ENCODE peak calls at places on chromosomes 5 and 9, in six cellular contexts. H is T-helper 2 cell, E is activated T-cell treated with anti-CD3 and anti-CD28 coated beads for 1 hour, U is endothelial cell of umbilical vein, B is HEK293T, R is NCI-H526. J is an unnamed sample.

GRCh38 chr5:160330212-160330611 is 17.8 kb upstream of the CCNJL start:
- DNase-seq in H (no peak), E (no peak), U (no peak), B (no peak), R (no peak), J (no peak)

GRCh38 chr9:74861773-74862172 is 25.9 kb downstream of the TRPM6 start:
- DNase-seq in H (no peak), E (no peak), U (peak), B (no peak), R (no peak), J (no peak)

GRCh38 chr5:57316798-57317327 is 143.0 kb downstream of the GPBP1 start:
- DNase-seq in H (no peak), E (no peak), U (peak), B (no peak), R (no peak), J (no peak)

GRCh38 chr5:119393746-119394145 is 37.9 kb downstream of the TNFAIP8 start:
- DNase-seq in H (no peak), E (no peak), U (peak), B (no peak), R (no peak), J (no peak)

GRCh38 chr5:179820483-179821297 is at the start of gene SQSTM1:
- DNase-seq in H (peak), E (peak), U (peak), B (peak), R (peak), J (peak)

GRCh38 chr9:97632992-97633858 is at the start of the genes NCBP1 and TSTD2:
- DNase-seq in H (peak), E (peak), U (peak), B (peak), R (peak), J (peak)

GRCh38 chr9:89542461-89543021 is 44.6 kb upstream of the SEMA4D start:
- DNase-seq in H (no peak), E (no peak), U (no peak), B (no peak), R (no peak), J (no peak)

GRCh38 chr9:127742435-127743088 is 7.5 kb upstream of the TOR2A start:
- DNase-seq in H (no peak), E (no peak), U (no peak), B (peak), R (peak), J (no peak)

GRCh38 chr5:142399899-142400298 is 75.1 kb upstream of the SPRY4 start:
- DNase-seq in H (no peak), E (no peak), U (peak), B (no peak), R (no peak), J (no peak)

GRCh38 chr5:138489705-138490104 is 24.4 kb downstream of the EGR1 start:
- DNase-seq in H (no peak), E (no peak), U (peak), B (no peak), R (peak), J (no peak)

GRCh38 chr9:4665357-4665756 is 923 bp downstream of the SPATA6L start:
- DNase-seq in H (no peak), E (no peak), U (peak), B (no peak), R (no peak), J (no peak)

GRCh38 chr9:38621434-38622082 is 1.2 kb upstream of the ANKRD18A start:
- DNase-seq in H (peak), E (peak), U (no peak), B (no peak), R (peak), J (peak)

GRCh38 chr9:109176963-109177362 is 9.9 kb upstream of the FRRS1L start:
- DNase-seq in H (no peak), E (no peak), U (no peak), B (no peak), R (no peak), J (no peak)

GRCh38 chr5:135130526-135131215 is 96.6 kb upstream of the PITX1 start:
- DNase-seq in H (no peak), E (no peak), U (no peak), B (no peak), R (no peak), J (no peak)

GRCh38 chr9:133332381-133332730 is 3.6 kb downstream of the SURF6 start:
- DNase-seq in H (no peak), E (no peak), U (no peak), B (no peak), R (no peak), J (no peak)

GRCh38 chr5:144028644-144029043 is 141.8 kb downstream of the YIPF5 start:
- DNase-seq in H (no peak), E (no peak), U (peak), B (no peak), R (peak), J (no peak)

GRCh38 chr9:114033397-114034103 is 44.5 kb downstream of the AMBP start:
- DNase-seq in H (no peak), E (no peak), U (peak), B (peak), R (peak), J (no peak)

GRCh38 chr5:14809369-14810144 is 62.0 kb downstream of the ANKH start:
- DNase-seq in H (peak), E (peak), U (peak), B (no peak), R (no peak), J (peak)

GRCh38 chr5:138664276-138664943 is 88.8 kb upstream of the CTNNA1 start:
- DNase-seq in H (no peak), E (no peak), U (no peak), B (no peak), R (no peak), J (no peak)

GRCh38 chr5:138241688-138242547 is 28.8 kb upstream of the CDC23 start:
- DNase-seq in H (no peak), E (no peak), U (peak), B (no peak), R (peak), J (no peak)

GRCh38 chr9:78714591-78714990 is 417.7 kb downstream of the PSAT1 start:
- DNase-seq in H (no peak), E (no peak), U (no peak), B (no peak), R (no peak), J (no peak)

GRCh38 chr5:150484964-150485769 is 22.8 kb upstream of the NDST1 start:
- DNase-seq in H (no peak), E (no peak), U (no peak), B (no peak), R (no peak), J (no peak)

GRCh38 chr9:77474903-77475302 is 173.2 kb downstream of the GNA14 start:
- DNase-seq in H (no peak), E (no peak), U (no peak), B (no peak), R (no peak), J (no peak)

GRCh38 chr9:35490910-35491465 is 1.1 kb downstream of the RUSC2 start:
- DNase-seq in H (no peak), E (no peak), U (peak), B (no peak), R (no peak), J (no peak)

GRCh38 chr9:14985419-14985818 is 75.2 kb upstream of the FREM1 start:
- DNase-seq in H (no peak), E (no peak), U (no peak), B (no peak), R (no peak), J (no peak)

GRCh38 chr5:180629703-180630382 is 19.6 kb downstream of the FLT4 start:
- DNase-seq in H (no peak), E (no peak), U (no peak), B (no peak), R (no peak), J (no peak)

GRCh38 chr5:1937590-1937989 is 54.9 kb upstream of the IRX4 start:
- DNase-seq in H (no peak), E (no peak), U (no peak), B (no peak), R (no peak), J (no peak)

GRCh38 chr5:51388488-51389325 is 5.5 kb downstream of the ISL1 start:
- DNase-seq in H (no peak), E (no peak), U (no peak), B (no peak), R (no peak), J (no peak)

GRCh38 chr5:31767335-31768031 is 128.6 kb downstream of the PDZD2 start:
- DNase-seq in H (no peak), E (no peak), U (no peak), B (no peak), R (no peak), J (no peak)

GRCh38 chr5:132074091-132074771 is 642 bp downstream of the CSF2 start:
- DNase-seq in H (no peak), E (no peak), U (no peak), B (no peak), R (no peak), J (no peak)

GRCh38 chr5:151214614-151215545 is 9.0 kb downstream of the CCDC69 start:
- DNase-seq in H (peak), E (no peak), U (no peak), B (no peak), R (no peak), J (peak)

GRCh38 chr5:68049053-68049713 is 166.4 kb upstream of the PIK3R1 start:
- DNase-seq in H (no peak), E (no peak), U (no peak), B (no peak), R (no peak), J (no peak)

J was measured in stimulated activated effector memory CD8-positive, alpha-beta T cell treated with anti-CD3 and anti-CD28 coated beads, Interleukin-12 subunit alpha, Interleukin-12 subunit beta, amount 100 ng/mL, for 72 hours.